ENCODE peak calls at places on chromosomes 11 and 22, in five cellular contexts. One of them, this sample, is unnamed.
A peak's percentile ranks its signal among the peaks of the same experiment; 100 is the strongest.

GRCh38 chr22:31583861-31584485 is 78.0 kb downstream of the PISD start:
- DNase-seq in OCI-LY7: no peak
- DNase-seq in GM23338: no peak
- DNase-seq in GM23248: peak; percentile 51
- DNase-seq in HCT116: no peak
- DNase-seq in this sample: no peak

GRCh38 chr11:116262370-116262769 is 510.4 kb downstream of the BUD13 start:
- DNase-seq in HCT116: no peak
- DNase-seq in OCI-LY7: no peak
- DNase-seq in GM23248: no peak
- DNase-seq in GM23338: no peak
- DNase-seq in this sample: no peak

GRCh38 chr22:23163665-23164064 is 16.6 kb upstream of the BCR start:
- DNase-seq in HCT116: no peak
- DNase-seq in GM23338: no peak
- DNase-seq in OCI-LY7: no peak
- DNase-seq in GM23248: peak; percentile 26
- DNase-seq in this sample: no peak

GRCh38 chr22:20624161-20624616 is 116.8 kb downstream of the MED15 start:
- DNase-seq in GM23248: peak; percentile 50
- DNase-seq in HCT116: no peak
- DNase-seq in GM23338: no peak
- DNase-seq in OCI-LY7: no peak
- DNase-seq in this sample: no peak

GRCh38 chr11:91768783-91769182 is 455.8 kb upstream of the FAT3 start:
- DNase-seq in GM23338: no peak
- DNase-seq in OCI-LY7: no peak
- DNase-seq in GM23248: no peak
- DNase-seq in HCT116: no peak
- DNase-seq in this sample: no peak

GRCh38 chr22:17851754-17852153 is 77.5 kb upstream of the BID start:
- DNase-seq in HCT116: no peak
- DNase-seq in GM23248: no peak
- DNase-seq in GM23338: no peak
- DNase-seq in OCI-LY7: no peak
- DNase-seq in this sample: no peak

GRCh38 chr11:131758726-131759125 is 388.3 kb downstream of the NTM start:
- DNase-seq in GM23338: no peak
- DNase-seq in GM23248: no peak
- DNase-seq in OCI-LY7: no peak
- DNase-seq in HCT116: no peak
- DNase-seq in this sample: no peak

GRCh38 chr11:70074701-70075100 is 3.4 kb upstream of the ANO1 start:
- DNase-seq in GM23338: no peak
- DNase-seq in HCT116: no peak
- DNase-seq in OCI-LY7: no peak
- DNase-seq in GM23248: no peak
- DNase-seq in this sample: no peak

GRCh38 chr22:17121235-17122195 is at the start of gene TMEM121B:
- DNase-seq in GM23338: peak; percentile 98
- DNase-seq in OCI-LY7: no peak
- DNase-seq in HCT116: no peak
- DNase-seq in GM23248: peak; percentile 68
- DNase-seq in this sample: peak; percentile 84

GRCh38 chr22:22025320-22026156 is 43.0 kb upstream of the TOP3B start:
- DNase-seq in GM23248: no peak
- DNase-seq in GM23338: no peak
- DNase-seq in HCT116: no peak
- DNase-seq in OCI-LY7: peak; percentile 88
- DNase-seq in this sample: no peak

GRCh38 chr11:117495357-117495756 is 167.7 kb downstream of the CEP164 start:
- DNase-seq in OCI-LY7: no peak
- DNase-seq in GM23248: no peak
- DNase-seq in GM23338: no peak
- DNase-seq in HCT116: no peak
- DNase-seq in this sample: no peak

GRCh38 chr11:111206472-111206871 is 39.1 kb upstream of the POU2AF2 start:
- DNase-seq in OCI-LY7: no peak
- DNase-seq in HCT116: no peak
- DNase-seq in GM23248: peak; percentile 72
- DNase-seq in GM23338: no peak
- DNase-seq in this sample: no peak

GRCh38 chr11:31882951-31883392 is 71.8 kb upstream of the PAX6 start:
- DNase-seq in GM23338: peak; percentile 35
- DNase-seq in GM23248: peak; percentile 12
- DNase-seq in HCT116: no peak
- DNase-seq in OCI-LY7: no peak
- DNase-seq in this sample: no peak

GRCh38 chr11:20388096-20389055 is 860 bp downstream of the PRMT3 start:
- DNase-seq in HCT116: no peak
- DNase-seq in GM23248: peak; percentile 45
- DNase-seq in GM23338: no peak
- DNase-seq in OCI-LY7: peak; percentile 48
- DNase-seq in this sample: no peak

GRCh38 chr22:29726512-29727247 is 6.9 kb downstream of the CABP7 start:
- DNase-seq in OCI-LY7: no peak
- DNase-seq in GM23248: no peak
- DNase-seq in GM23338: no peak
- DNase-seq in HCT116: no peak
- DNase-seq in this sample: no peak

GRCh38 chr11:17952487-17952886 is 60.4 kb downstream of the SERGEF start:
- DNase-seq in GM23248: no peak
- DNase-seq in HCT116: no peak
- DNase-seq in GM23338: no peak
- DNase-seq in OCI-LY7: no peak
- DNase-seq in this sample: no peak

GRCh38 chr22:19106886-19107729 is 15.1 kb downstream of the DGCR2 start:
- DNase-seq in HCT116: no peak
- DNase-seq in OCI-LY7: no peak
- DNase-seq in GM23338: no peak
- DNase-seq in GM23248: no peak
- DNase-seq in this sample: no peak

GRCh38 chr22:48653306-48653705 is 1174.4 kb downstream of the BRD1 start:
- DNase-seq in OCI-LY7: no peak
- DNase-seq in HCT116: no peak
- DNase-seq in GM23338: no peak
- DNase-seq in GM23248: no peak
- DNase-seq in this sample: no peak

GRCh38 chr11:65501530-65502273 is 2.9 kb downstream of the MALAT1 start:
- DNase-seq in HCT116: no peak
- DNase-seq in OCI-LY7: peak; percentile 42
- DNase-seq in GM23338: no peak
- DNase-seq in GM23248: peak; percentile 64
- DNase-seq in this sample: peak; percentile 38

GRCh38 chr11:63869686-63870085 is 30.8 kb downstream of the MARK2 start:
- DNase-seq in OCI-LY7: no peak
- DNase-seq in HCT116: no peak
- DNase-seq in GM23338: no peak
- DNase-seq in GM23248: no peak
- DNase-seq in this sample: no peak

GRCh38 chr11:24963879-24964278 is 467.0 kb downstream of the LUZP2 start:
- DNase-seq in HCT116: no peak
- DNase-seq in OCI-LY7: no peak
- DNase-seq in GM23248: no peak
- DNase-seq in GM23338: no peak
- DNase-seq in this sample: no peak

GRCh38 chr11:107924306-107924705 is 3.9 kb upstream of the RAB39A start:
- DNase-seq in HCT116: no peak
- DNase-seq in OCI-LY7: no peak
- DNase-seq in GM23248: no peak
- DNase-seq in GM23338: no peak
- DNase-seq in this sample: no peak

GRCh38 chr11:116687458-116688201 is 85.2 kb downstream of the BUD13 start:
- DNase-seq in GM23248: no peak
- DNase-seq in HCT116: no peak
- DNase-seq in OCI-LY7: no peak
- DNase-seq in GM23338: peak; percentile 92
- DNase-seq in this sample: no peak

GRCh38 chr11:48004456-48004855 is 24.1 kb downstream of the PTPRJ start:
- DNase-seq in GM23338: no peak
- DNase-seq in OCI-LY7: peak; percentile 45
- DNase-seq in GM23248: peak; percentile 38
- DNase-seq in HCT116: no peak
- DNase-seq in this sample: no peak

GRCh38 chr11:5553347-5553746 is 5.0 kb upstream of the OR52H1 start:
- DNase-seq in HCT116: no peak
- DNase-seq in GM23248: peak; percentile 29
- DNase-seq in GM23338: no peak
- DNase-seq in OCI-LY7: no peak
- DNase-seq in this sample: no peak

GRCh38 chr11:116331381-116331780 is 441.4 kb downstream of the BUD13 start:
- DNase-seq in GM23248: no peak
- DNase-seq in HCT116: no peak
- DNase-seq in GM23338: no peak
- DNase-seq in OCI-LY7: no peak
- DNase-seq in this sample: no peak

GRCh38 chr22:25827415-25827814 is 85.4 kb downstream of the MYO18B start:
- DNase-seq in HCT116: no peak
- DNase-seq in GM23248: no peak
- DNase-seq in OCI-LY7: no peak
- DNase-seq in GM23338: no peak
- DNase-seq in this sample: no peak

DNA sequence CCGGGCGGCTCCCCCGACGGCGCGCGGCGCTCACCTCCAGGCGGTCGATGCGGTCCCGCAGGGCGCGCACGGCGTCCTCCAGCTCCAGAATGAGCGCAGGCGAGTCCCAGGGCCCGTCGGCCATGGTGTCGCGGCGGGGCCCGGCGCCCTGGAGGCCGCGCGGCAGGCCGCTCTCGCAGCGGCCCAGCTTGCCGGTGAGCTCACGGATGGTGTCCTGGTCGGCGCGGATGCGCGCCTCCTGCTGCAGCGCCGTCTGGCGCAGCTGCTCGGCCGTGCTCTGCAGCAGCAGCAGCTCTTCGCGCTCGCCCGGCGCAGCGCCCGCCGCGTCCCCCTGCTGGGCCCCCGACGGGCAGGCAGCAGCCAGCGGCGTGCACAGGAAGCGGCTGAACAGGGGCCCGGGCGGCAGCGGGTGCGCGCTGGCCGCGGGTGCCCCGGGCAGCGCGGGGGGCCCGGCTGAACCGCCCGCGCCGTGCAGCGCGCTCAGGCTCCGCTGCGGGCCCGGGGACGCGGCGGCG is 570 bp downstream of the NPTXR start:
- DNase-seq in OCI-LY7: no peak
- DNase-seq in HCT116: no peak
- DNase-seq in GM23248: peak; percentile 86
- DNase-seq in GM23338: peak; percentile 73
- DNase-seq in this sample: peak; percentile 92
- H2AFZ ChIP-seq in OCI-LY7: no peak overlapping the region
- H2AFZ ChIP-seq in HCT116: no peak overlapping the region
- H2AFZ ChIP-seq in GM23248: peak overlapping the region; percentile 77
- H2AFZ ChIP-seq in GM23338: peak overlapping the region; percentile 81
- H2AFZ ChIP-seq in this sample: peak overlapping the region; percentile 63

DNA sequence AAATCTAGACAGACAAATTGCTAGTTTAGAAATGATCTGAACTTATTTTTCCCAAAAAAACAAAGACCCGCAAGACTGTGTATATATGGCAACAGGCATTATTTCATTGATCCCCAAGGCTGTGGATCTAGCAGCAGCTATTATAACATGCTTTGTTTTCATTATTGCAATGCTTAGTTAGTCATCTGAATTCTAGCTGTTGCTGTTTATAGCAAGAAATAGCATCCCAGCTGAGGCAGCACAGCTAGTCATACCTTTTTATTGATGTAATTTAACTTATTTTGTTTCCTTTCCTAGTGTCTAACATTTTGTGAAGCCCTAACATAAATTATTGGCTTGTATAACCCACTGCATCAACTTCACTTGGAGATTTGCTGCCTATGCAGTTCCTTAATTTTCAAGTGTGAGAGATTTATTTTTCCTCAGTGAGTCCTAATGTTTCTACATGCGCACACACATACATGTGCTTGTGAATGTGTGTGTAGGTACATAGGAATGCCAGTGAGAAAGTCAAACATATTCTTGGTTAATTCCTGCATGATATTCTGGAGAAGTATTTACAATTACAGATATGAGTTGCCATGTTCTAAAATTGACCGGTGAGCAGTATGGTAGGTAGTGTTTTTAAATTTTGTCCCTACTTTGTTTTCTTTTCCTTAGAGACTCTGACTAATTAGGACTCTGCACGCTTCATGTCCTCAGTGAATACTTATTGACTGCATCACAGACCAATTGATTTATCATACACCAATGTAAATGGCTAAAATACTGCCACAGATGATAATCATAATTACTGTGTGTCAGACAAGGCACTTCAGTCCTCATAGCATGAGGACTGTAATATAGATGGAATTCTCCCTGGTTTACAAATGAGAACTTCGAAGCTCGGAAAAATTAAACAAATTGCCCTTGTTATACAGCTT is 119.3 kb downstream of the WNT11 start:
- DNase-seq in HCT116: no peak
- DNase-seq in OCI-LY7: no peak
- DNase-seq in GM23338: no peak
- DNase-seq in GM23248: peak; percentile 88
- DNase-seq in this sample: no peak
- TF ChIP-seq EZH2phosphoT487 in HCT116: no peak
- TF ChIP-seq EZH2phosphoT487 in OCI-LY7: no peak
- TF ChIP-seq EZH2phosphoT487 in GM23338: no peak
- TF ChIP-seq EZH2phosphoT487 in GM23248: no peak
- TF ChIP-seq EZH2phosphoT487 in this sample: no peak

DNA sequence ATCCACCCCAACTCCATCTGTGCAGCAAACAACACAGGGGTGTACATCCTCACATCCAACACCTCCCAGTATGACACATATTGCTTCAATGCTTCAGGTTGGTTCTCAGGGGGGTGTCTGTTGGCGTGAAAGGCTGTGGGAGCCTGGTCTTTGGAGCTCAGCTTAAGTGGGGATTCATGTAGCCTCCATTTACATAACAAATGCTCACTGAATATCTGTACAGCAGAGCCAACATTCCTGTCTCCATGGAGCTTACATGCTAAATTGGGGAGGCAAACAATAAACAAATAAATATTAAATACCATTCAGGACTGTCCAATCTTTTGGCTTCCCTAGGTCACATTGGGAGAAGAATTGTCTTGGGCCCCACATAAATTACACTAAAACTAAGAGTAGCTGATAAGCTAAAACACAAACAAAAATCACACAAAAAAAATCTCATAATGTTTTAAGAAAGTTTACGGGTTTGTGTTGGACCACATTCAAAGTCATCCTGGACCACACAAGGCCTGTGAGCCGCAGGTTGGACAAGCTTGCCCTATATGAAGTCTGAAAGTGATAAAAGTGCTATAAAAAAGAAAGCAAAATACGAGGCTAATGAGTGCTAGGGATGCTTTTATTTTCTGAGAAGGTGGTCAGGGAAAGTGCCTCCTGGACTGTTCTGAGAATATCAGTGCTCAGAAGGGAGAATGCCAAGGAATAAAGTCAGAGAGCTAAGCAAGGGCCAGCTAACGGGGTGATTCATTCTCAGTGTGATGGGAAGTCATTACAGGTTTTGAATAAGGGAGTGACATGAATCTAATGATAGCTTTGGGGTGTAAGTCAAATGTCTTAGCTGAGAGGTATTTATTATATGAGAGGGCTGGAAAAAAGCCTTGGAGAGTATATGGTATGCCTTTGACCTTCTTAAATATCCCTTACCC is 41.6 kb downstream of the CD44 start:
- DNase-seq in HCT116: no peak
- DNase-seq in GM23248: peak; percentile 86
- DNase-seq in GM23338: peak; percentile 35
- DNase-seq in OCI-LY7: no peak
- DNase-seq in this sample: no peak
- H3K36me3 ChIP-seq in HCT116: peaks cover 81% of the 10 kb centered on the region
- H3K36me3 ChIP-seq in GM23248: peaks cover 83% of the 10 kb centered on the region
- H3K36me3 ChIP-seq in GM23338: no peaks in the 10 kb centered on the region
- H3K36me3 ChIP-seq in OCI-LY7: no peaks in the 10 kb centered on the region
- H3K36me3 ChIP-seq in this sample: no peaks in the 10 kb centered on the region

GRCh38 chr22:46058591-46059519 is 81.9 kb upstream of the WNT7B start:
- DNase-seq in HCT116: no peak
- DNase-seq in GM23338: no peak
- DNase-seq in OCI-LY7: no peak
- DNase-seq in GM23248: peak; percentile 74
- DNase-seq in this sample: no peak
- H2AFZ ChIP-seq in HCT116: no peak overlapping the region
- H2AFZ ChIP-seq in GM23338: no peak overlapping the region
- H2AFZ ChIP-seq in OCI-LY7: peak overlapping the region; percentile 8
- H2AFZ ChIP-seq in GM23248: peak overlapping the region; percentile 15
- H2AFZ ChIP-seq in this sample: no peak overlapping the region

This sample was measured in hepatocyte.